ENCODE peak calls at places on chromosomes 5 and 9, in six cellular contexts. D, K, Z, B, J and X are unnamed samples.

GRCh38 chr5:55154893-55155292 is 5.1 kb upstream of the GPX8 start:
- DNase-seq in D (peak; percentile 52), K (no peak), Z (peak; percentile 78), B (no peak), J (no peak), X (no peak)

GRCh38 chr5:60325870-60326269 is 374.1 kb downstream of the DEPDC1B start:
- DNase-seq in D (no peak), K (no peak), Z (no peak), B (no peak), J (no peak), X (no peak)

GRCh38 chr5:176491056-176491646 is 43.0 kb downstream of the FAF2 start:
- DNase-seq in D (no peak), K (no peak), Z (no peak), B (no peak), J (no peak), X (no peak)

GRCh38 chr5:132477784-132478497 is 12.6 kb downstream of the IRF1 start:
- DNase-seq in D (no peak), K (peak; percentile 24), Z (no peak), B (no peak), J (no peak), X (no peak)

GRCh38 chr5:73637565-73637964 is 11.6 kb downstream of the ARHGEF28 start:
- DNase-seq in D (no peak), K (no peak), Z (no peak), B (no peak), J (no peak), X (no peak)

GRCh38 chr5:90306613-90307012 is 102.9 kb downstream of the CETN3 start:
- DNase-seq in D (no peak), K (no peak), Z (no peak), B (no peak), J (no peak), X (no peak)

GRCh38 chr9:20980713-20981481 is 50.5 kb downstream of the HACD4 start:
- DNase-seq in D (peak; percentile 61), K (no peak), Z (peak; percentile 71), B (no peak), J (no peak), X (no peak)

GRCh38 chr5:10867408-10868303 is 106.6 kb upstream of the DAP start:
- DNase-seq in D (no peak), K (no peak), Z (no peak), B (no peak), J (no peak), X (no peak)

GRCh38 chr9:107228648-107229047 is 54.4 kb upstream of the RAD23B start:
- DNase-seq in D (no peak), K (no peak), Z (no peak), B (no peak), J (no peak), X (no peak)

GRCh38 chr5:150234606-150235547 is 45.0 kb downstream of the SLC6A7 start:
- DNase-seq in D (no peak), K (no peak), Z (no peak), B (no peak), J (no peak), X (no peak)

GRCh38 chr5:173556142-173557028 is 60.1 kb downstream of the BOD1 start:
- DNase-seq in D (no peak), K (no peak), Z (no peak), B (no peak), J (no peak), X (no peak)

GRCh38 chr9:116208417-116209232 is 55.0 kb downstream of the PAPPA start:
- DNase-seq in D (peak; percentile 35), K (no peak), Z (peak; percentile 38), B (no peak), J (no peak), X (no peak)

GRCh38 chr5:67211926-67212325 is 15.3 kb upstream of the CD180 start:
- DNase-seq in D (peak; percentile 46), K (no peak), Z (peak; percentile 92), B (no peak), J (no peak), X (no peak)

GRCh38 chr9:96021616-96022444 is 146.3 kb downstream of the ERCC6L2 start:
- DNase-seq in D (peak; percentile 33), K (no peak), Z (no peak), B (no peak), J (peak; percentile 18), X (peak; percentile 4)

GRCh38 chr9:71895955-71896354 is 15.0 kb downstream of the ABHD17B start:
- DNase-seq in D (no peak), K (no peak), Z (no peak), B (no peak), J (no peak), X (no peak)

GRCh38 chr5:124234022-124234899 is 512.2 kb downstream of the ZNF608 start:
- DNase-seq in D (no peak), K (no peak), Z (no peak), B (no peak), J (no peak), X (no peak)

GRCh38 chr5:172720655-172721054 is 50.3 kb downstream of the DUSP1 start:
- DNase-seq in D (no peak), K (no peak), Z (no peak), B (no peak), J (no peak), X (no peak)

GRCh38 chr5:170923910-170924620 is 62.2 kb downstream of the RANBP17 start:
- DNase-seq in D (no peak), K (no peak), Z (no peak), B (no peak), J (no peak), X (no peak)

GRCh38 chr5:75551471-75551870 is 39.8 kb downstream of the POLK start:
- DNase-seq in D (no peak), K (no peak), Z (no peak), B (no peak), J (no peak), X (no peak)

GRCh38 chr5:969421-969839 is 39.2 kb upstream of the NKD2 start:
- DNase-seq in D (peak; percentile 81), K (no peak), Z (no peak), B (no peak), J (no peak), X (no peak)

GRCh38 chr9:76321185-76321828 is 72.9 kb downstream of the RFK start:
- DNase-seq in D (peak; percentile 68), K (no peak), Z (peak; percentile 81), B (peak; percentile 82), J (no peak), X (no peak)

GRCh38 chr5:122401991-122402710 is 90.1 kb downstream of the SNCAIP start:
- DNase-seq in D (no peak), K (no peak), Z (no peak), B (no peak), J (no peak), X (no peak)

GRCh38 chr5:5188377-5189020 is 48.4 kb downstream of the ADAMTS16 start:
- DNase-seq in D (no peak), K (no peak), Z (peak; percentile 55), B (no peak), J (no peak), X (no peak)

GRCh38 chr9:103839197-103839596 is 254.9 kb upstream of the SMC2 start:
- DNase-seq in D (no peak), K (no peak), Z (no peak), B (no peak), J (no peak), X (no peak)

GRCh38 chr9:69996947-69997346 is 46.7 kb upstream of the MAMDC2 start:
- DNase-seq in D (no peak), K (no peak), Z (no peak), B (no peak), J (no peak), X (no peak)